ENCODE peak calls at places on chromosomes 2 and 18, in six cellular contexts. One of them, this sample, is unnamed.

GRCh38 chr18:6547476-6547875 is 132.8 kb upstream of the L3MBTL4 start:
- DNase-seq in left ventricle myocardium inferior: no peak
- DNase-seq in pancreas: no peak
- DNase-seq in osteoblast: no peak
- DNase-seq in heart right ventricle: no peak
- DNase-seq in PC-9: no peak
- DNase-seq in this sample: no peak

GRCh38 chr2:42142476-42143184 is 26.5 kb upstream of the EML4 start:
- DNase-seq in heart right ventricle: no peak
- DNase-seq in osteoblast: no peak
- DNase-seq in left ventricle myocardium inferior: no peak
- DNase-seq in pancreas: no peak
- DNase-seq in PC-9: no peak
- DNase-seq in this sample: peak

GRCh38 chr2:101406867-101407266 is 19.6 kb upstream of the CREG2 start:
- DNase-seq in PC-9: no peak
- DNase-seq in left ventricle myocardium inferior: no peak
- DNase-seq in osteoblast: peak
- DNase-seq in heart right ventricle: no peak
- DNase-seq in pancreas: no peak
- DNase-seq in this sample: no peak

GRCh38 chr2:104375206-104375605 is 478.7 kb upstream of the POU3F3 start:
- DNase-seq in left ventricle myocardium inferior: no peak
- DNase-seq in pancreas: no peak
- DNase-seq in osteoblast: no peak
- DNase-seq in heart right ventricle: no peak
- DNase-seq in PC-9: no peak
- DNase-seq in this sample: no peak

GRCh38 chr2:85619617-85620016 is 3.6 kb downstream of the USP39 start:
- DNase-seq in heart right ventricle: no peak
- DNase-seq in PC-9: no peak
- DNase-seq in left ventricle myocardium inferior: no peak
- DNase-seq in pancreas: no peak
- DNase-seq in osteoblast: no peak
- DNase-seq in this sample: no peak

GRCh38 chr18:37294951-37295350 is 270.6 kb downstream of the CELF4 start:
- DNase-seq in osteoblast: peak
- DNase-seq in pancreas: no peak
- DNase-seq in left ventricle myocardium inferior: no peak
- DNase-seq in PC-9: no peak
- DNase-seq in heart right ventricle: no peak
- DNase-seq in this sample: no peak

GRCh38 chr2:44740678-44741077 is 200.8 kb upstream of the SIX3 start:
- DNase-seq in osteoblast: no peak
- DNase-seq in heart right ventricle: no peak
- DNase-seq in pancreas: no peak
- DNase-seq in left ventricle myocardium inferior: no peak
- DNase-seq in PC-9: peak
- DNase-seq in this sample: no peak

GRCh38 chr18:36711813-36712444 is 116.9 kb downstream of the TPGS2 start:
- DNase-seq in left ventricle myocardium inferior: peak
- DNase-seq in PC-9: peak
- DNase-seq in pancreas: no peak
- DNase-seq in heart right ventricle: peak
- DNase-seq in osteoblast: peak
- DNase-seq in this sample: no peak

GRCh38 chr18:36424741-36425142 is 127.2 kb downstream of the FHOD3 start:
- DNase-seq in osteoblast: no peak
- DNase-seq in PC-9: no peak
- DNase-seq in pancreas: no peak
- DNase-seq in left ventricle myocardium inferior: no peak
- DNase-seq in heart right ventricle: no peak
- DNase-seq in this sample: no peak

GRCh38 chr2:108922141-108922915 is 66.7 kb downstream of the EDAR start:
- DNase-seq in osteoblast: peak
- DNase-seq in pancreas: no peak
- DNase-seq in left ventricle myocardium inferior: no peak
- DNase-seq in heart right ventricle: no peak
- DNase-seq in PC-9: peak
- DNase-seq in this sample: no peak

GRCh38 chr2:55048514-55048924 is 1.7 kb downstream of the RTN4 start:
- DNase-seq in PC-9: no peak
- DNase-seq in left ventricle myocardium inferior: no peak
- DNase-seq in heart right ventricle: peak
- DNase-seq in pancreas: no peak
- DNase-seq in osteoblast: peak
- DNase-seq in this sample: peak
- TF ChIP-seq CTCF in PC-9: no peak
- TF ChIP-seq CTCF in left ventricle myocardium inferior: no peak
- TF ChIP-seq CTCF in heart right ventricle: no peak
- TF ChIP-seq CTCF in pancreas: no peak
- TF ChIP-seq CTCF in osteoblast: no peak
- TF ChIP-seq CTCF in this sample: no peak

DNA sequence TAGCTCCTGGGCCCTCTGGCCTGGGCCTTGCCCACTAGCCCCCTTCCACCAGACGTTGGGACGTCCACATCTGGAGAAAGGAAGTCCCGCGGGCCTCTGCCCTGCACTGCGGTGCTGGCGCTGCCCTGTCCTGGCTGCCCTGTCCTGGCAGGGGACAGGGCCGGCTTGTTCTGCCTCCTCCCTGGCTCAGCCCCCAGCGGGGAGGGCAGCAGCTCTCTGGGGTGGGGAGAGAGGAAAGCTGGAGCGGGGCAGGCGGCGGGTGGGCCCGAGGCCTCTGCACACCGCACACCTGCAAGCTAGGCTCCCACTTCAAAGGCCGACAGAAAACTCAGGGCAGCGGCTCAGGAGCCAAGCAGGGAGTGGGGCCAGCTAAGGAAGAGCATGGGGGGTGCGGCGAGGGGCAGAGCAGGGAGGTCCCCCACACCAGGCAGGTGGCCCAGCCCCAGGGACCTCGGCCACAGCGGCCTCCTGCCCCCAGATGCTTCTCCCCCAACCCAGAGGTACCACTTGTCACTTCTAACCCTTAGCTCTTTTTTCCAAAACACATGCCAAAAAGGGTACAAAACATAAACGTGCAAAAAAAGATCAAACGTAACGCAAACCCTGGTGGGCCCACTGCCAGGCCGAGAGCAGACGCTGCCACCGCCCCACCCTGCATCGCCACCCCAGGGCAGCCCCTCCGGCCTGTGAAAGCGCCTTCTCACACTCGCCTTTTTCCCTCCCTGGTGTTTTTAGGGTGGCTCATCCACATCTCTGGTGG is 13.5 kb downstream of the SNED1 start:
- DNase-seq in heart right ventricle: no peak
- DNase-seq in PC-9: no peak
- DNase-seq in left ventricle myocardium inferior: no peak
- DNase-seq in osteoblast: peak
- DNase-seq in pancreas: no peak
- DNase-seq in this sample: peak
- H3K27ac ChIP-seq in heart right ventricle: no peak
- H3K27ac ChIP-seq in PC-9: no peak
- H3K27ac ChIP-seq in left ventricle myocardium inferior: no peak
- H3K27ac ChIP-seq in osteoblast: no peak
- H3K27ac ChIP-seq in pancreas: peak
- H3K27ac ChIP-seq in this sample: peak

GRCh38 chr2:157178865-157179264 is 78.6 kb upstream of the GALNT5 start:
- DNase-seq in osteoblast: no peak
- DNase-seq in pancreas: no peak
- DNase-seq in heart right ventricle: no peak
- DNase-seq in left ventricle myocardium inferior: no peak
- DNase-seq in PC-9: no peak
- DNase-seq in this sample: no peak
- TF ChIP-seq CTCF in osteoblast: no peak
- TF ChIP-seq CTCF in pancreas: no peak
- TF ChIP-seq CTCF in heart right ventricle: no peak
- TF ChIP-seq CTCF in left ventricle myocardium inferior: no peak
- TF ChIP-seq CTCF in PC-9: no peak
- TF ChIP-seq CTCF in this sample: no peak

GRCh38 chr2:69798909-69799526 is 30.4 kb upstream of the GMCL1 start:
- DNase-seq in PC-9: peak
- DNase-seq in osteoblast: peak
- DNase-seq in heart right ventricle: no peak
- DNase-seq in left ventricle myocardium inferior: no peak
- DNase-seq in pancreas: no peak
- DNase-seq in this sample: no peak
- H3K27ac ChIP-seq in PC-9: peak
- H3K27ac ChIP-seq in osteoblast: peak
- H3K27ac ChIP-seq in heart right ventricle: peak
- H3K27ac ChIP-seq in left ventricle myocardium inferior: peak
- H3K27ac ChIP-seq in pancreas: peak
- H3K27ac ChIP-seq in this sample: peak

DNA sequence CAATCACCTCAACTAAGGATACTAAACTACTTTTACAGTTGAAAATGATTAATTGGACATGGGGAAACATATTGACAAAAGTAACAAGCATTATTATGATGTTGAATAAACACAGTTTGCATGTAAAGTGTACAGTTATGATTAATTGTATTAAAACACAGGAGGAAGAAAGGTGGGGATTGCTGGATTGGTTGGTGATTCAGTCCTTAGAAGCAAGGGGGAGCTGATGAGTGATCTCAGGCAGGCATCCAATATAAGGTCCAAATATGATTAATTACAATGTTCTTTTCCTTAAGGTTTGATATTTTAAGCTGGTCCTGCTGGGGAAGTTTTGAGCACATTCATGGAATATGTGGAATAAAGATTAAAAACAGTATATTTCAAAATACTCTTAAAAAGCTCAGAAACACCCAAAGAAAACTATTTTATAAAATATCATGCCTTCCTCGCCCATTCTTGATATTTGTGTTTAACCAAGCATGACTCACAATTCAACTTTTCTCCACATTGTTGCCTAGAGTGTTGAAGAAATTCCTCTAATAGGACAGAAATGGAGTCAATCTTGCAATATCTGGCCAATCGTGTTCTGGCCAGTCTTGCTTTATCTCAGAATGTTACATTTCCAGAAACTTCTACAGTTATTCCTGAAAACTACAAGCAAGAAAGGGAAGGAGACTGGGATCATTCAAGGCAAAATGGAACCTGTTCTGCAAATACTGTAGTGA is 268.2 kb downstream of the RPIA start:
- DNase-seq in left ventricle myocardium inferior: no peak
- DNase-seq in pancreas: no peak
- DNase-seq in heart right ventricle: no peak
- DNase-seq in osteoblast: no peak
- DNase-seq in PC-9: no peak
- DNase-seq in this sample: no peak
- TF ChIP-seq CTCF in left ventricle myocardium inferior: peak
- TF ChIP-seq CTCF in pancreas: no peak
- TF ChIP-seq CTCF in heart right ventricle: no peak
- TF ChIP-seq CTCF in osteoblast: peak
- TF ChIP-seq CTCF in PC-9: peak
- TF ChIP-seq CTCF in this sample: no peak

GRCh38 chr2:20049631-20050030 is 1.8 kb downstream of the LAPTM4A start:
- DNase-seq in left ventricle myocardium inferior: no peak
- DNase-seq in heart right ventricle: no peak
- DNase-seq in pancreas: no peak
- DNase-seq in PC-9: no peak
- DNase-seq in osteoblast: peak
- DNase-seq in this sample: no peak
- H3K27ac ChIP-seq in left ventricle myocardium inferior: peak
- H3K27ac ChIP-seq in heart right ventricle: peak
- H3K27ac ChIP-seq in pancreas: peak
- H3K27ac ChIP-seq in PC-9: peak
- H3K27ac ChIP-seq in osteoblast: peak
- H3K27ac ChIP-seq in this sample: no peak

DNA sequence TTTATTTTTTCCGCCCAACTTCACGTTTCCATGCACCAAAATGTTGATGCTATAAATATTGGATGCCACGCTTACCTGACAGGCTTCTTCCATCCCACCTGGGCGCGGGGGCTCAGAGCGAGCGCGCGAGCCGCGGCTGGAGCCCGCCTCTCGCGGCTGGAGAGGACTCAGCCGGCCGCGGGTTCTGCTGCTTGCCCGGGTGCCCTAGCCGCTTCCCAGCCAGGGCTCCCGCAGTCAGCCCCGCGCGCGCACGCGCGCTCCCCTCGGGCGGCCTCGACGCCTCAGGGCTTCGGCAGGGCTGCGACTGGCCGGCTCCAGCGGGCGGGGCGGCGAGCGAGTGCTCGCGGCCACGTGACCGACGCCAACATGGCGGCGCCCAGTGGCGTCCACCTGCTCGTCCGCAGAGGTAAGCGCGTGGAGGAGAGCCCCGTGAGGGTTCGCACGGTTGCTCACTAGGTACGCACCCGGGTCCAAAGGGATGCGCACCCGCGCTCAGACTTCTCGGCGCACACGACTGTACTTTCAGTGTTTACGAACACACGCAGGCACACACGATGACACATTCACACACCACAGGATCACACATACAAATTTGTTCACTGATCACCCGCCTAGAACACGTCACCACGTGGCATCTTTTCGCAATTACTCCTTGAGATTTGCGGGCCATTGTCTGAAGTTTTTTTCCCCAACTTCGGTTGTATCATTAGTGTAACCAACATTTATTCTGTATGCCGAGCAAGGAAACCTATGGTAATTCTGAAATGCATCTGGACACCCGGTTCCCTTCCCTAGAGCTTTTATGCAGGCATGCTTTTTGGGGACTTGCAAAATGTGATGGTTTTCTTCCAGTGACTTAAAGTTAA is at the start of gene METAP1D:
- DNase-seq in osteoblast: peak
- DNase-seq in pancreas: peak
- DNase-seq in left ventricle myocardium inferior: peak
- DNase-seq in PC-9: peak
- DNase-seq in heart right ventricle: peak
- DNase-seq in this sample: peak
- TF ChIP-seq CTCF in osteoblast: no peak
- TF ChIP-seq CTCF in pancreas: no peak
- TF ChIP-seq CTCF in left ventricle myocardium inferior: no peak
- TF ChIP-seq CTCF in PC-9: no peak
- TF ChIP-seq CTCF in heart right ventricle: no peak
- TF ChIP-seq CTCF in this sample: no peak

GRCh38 chr18:11726556-11726955 is 37.5 kb downstream of the GNAL start:
- DNase-seq in pancreas: no peak
- DNase-seq in left ventricle myocardium inferior: no peak
- DNase-seq in heart right ventricle: no peak
- DNase-seq in PC-9: no peak
- DNase-seq in osteoblast: no peak
- DNase-seq in this sample: no peak
- H3K27ac ChIP-seq in pancreas: no peak
- H3K27ac ChIP-seq in left ventricle myocardium inferior: no peak
- H3K27ac ChIP-seq in heart right ventricle: no peak
- H3K27ac ChIP-seq in PC-9: no peak
- H3K27ac ChIP-seq in osteoblast: no peak
- H3K27ac ChIP-seq in this sample: no peak

DNA sequence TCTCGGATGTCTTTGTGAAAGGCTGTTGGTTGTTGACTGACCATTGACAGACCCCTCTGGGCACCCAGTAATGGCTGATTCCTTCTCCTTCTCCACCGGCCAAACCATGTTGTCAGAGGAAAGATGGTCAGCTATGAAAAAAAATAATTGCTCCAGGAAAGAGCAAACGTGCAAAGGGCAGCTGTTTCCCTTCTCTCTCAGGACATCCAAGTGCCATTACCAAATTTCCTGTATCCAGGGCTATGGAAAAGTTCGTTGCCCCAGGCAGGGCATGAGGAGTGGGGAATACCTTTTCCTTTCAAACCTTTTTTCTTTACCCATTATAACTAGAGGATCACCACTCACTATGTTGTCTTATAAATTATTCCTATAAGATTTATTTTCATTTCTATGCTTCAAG is 321.5 kb upstream of the HNRNPA3 start:
- DNase-seq in left ventricle myocardium inferior: no peak
- DNase-seq in PC-9: no peak
- DNase-seq in pancreas: no peak
- DNase-seq in heart right ventricle: no peak
- DNase-seq in osteoblast: no peak
- DNase-seq in this sample: no peak
- TF ChIP-seq CTCF in left ventricle myocardium inferior: no peak
- TF ChIP-seq CTCF in PC-9: no peak
- TF ChIP-seq CTCF in pancreas: no peak
- TF ChIP-seq CTCF in heart right ventricle: no peak
- TF ChIP-seq CTCF in osteoblast: no peak
- TF ChIP-seq CTCF in this sample: no peak